ENCODE peak calls at places on chromosome X, in four cellular contexts. D, F, M and B are unnamed samples.

GRCh38 chrX:103157511-103158316 is 57.2 kb upstream of the BEX4 start:
- DNase-seq in D (no peak), F (no peak), M (peak), B (no peak)

GRCh38 chrX:97405031-97405685 is 521.5 kb downstream of the RPA4 start:
- DNase-seq in D (no peak), F (no peak), M (no peak), B (no peak)

GRCh38 chrX:136021903-136022302 is 36.7 kb downstream of the SLC9A6 start:
- DNase-seq in D (no peak), F (no peak), M (no peak), B (no peak)

GRCh38 chrX:123833387-123833786 is 26.5 kb upstream of the XIAP start:
- DNase-seq in D (no peak), F (peak), M (peak), B (no peak)

GRCh38 chrX:153967536-153968214 is 3.9 kb downstream of the HCFC1 start:
- DNase-seq in D (no peak), F (no peak), M (no peak), B (no peak)

GRCh38 chrX:124335598-124335997 is 3.1 kb downstream of the TEX13D start:
- DNase-seq in D (no peak), F (no peak), M (no peak), B (no peak)

GRCh38 chrX:123920065-123920785 is 41.3 kb upstream of the STAG2 start:
- DNase-seq in D (no peak), F (no peak), M (no peak), B (no peak)

GRCh38 chrX:54157561-54157960 is 25.5 kb downstream of the FAM120C start:
- DNase-seq in D (no peak), F (no peak), M (no peak), B (no peak)

GRCh38 chrX:7779644-7780043 is 63.3 kb upstream of the VCX start:
- DNase-seq in D (no peak), F (no peak), M (no peak), B (no peak)

GRCh38 chrX:123493857-123494256 is 239.0 kb downstream of the THOC2 start:
- DNase-seq in D (no peak), F (no peak), M (no peak), B (no peak)

GRCh38 chrX:274904-275475 is 6.2 kb upstream of the PLCXD1 start:
- DNase-seq in D (peak), F (no peak), M (no peak), B (peak)

GRCh38 chrX:150649096-150649870 is 43.9 kb upstream of the MTMR1 start:
- DNase-seq in D (no peak), F (peak), M (no peak), B (no peak)

GRCh38 chrX:139596068-139596467 is 65.5 kb downstream of the F9 start:
- DNase-seq in D (no peak), F (no peak), M (no peak), B (no peak)

GRCh38 chrX:139600105-139600504 is 69.6 kb downstream of the F9 start:
- DNase-seq in D (no peak), F (no peak), M (no peak), B (no peak)
- TF ChIP-seq CTCF in D (no peak), F (no peak), M (no peak), B (no peak)

DNA sequence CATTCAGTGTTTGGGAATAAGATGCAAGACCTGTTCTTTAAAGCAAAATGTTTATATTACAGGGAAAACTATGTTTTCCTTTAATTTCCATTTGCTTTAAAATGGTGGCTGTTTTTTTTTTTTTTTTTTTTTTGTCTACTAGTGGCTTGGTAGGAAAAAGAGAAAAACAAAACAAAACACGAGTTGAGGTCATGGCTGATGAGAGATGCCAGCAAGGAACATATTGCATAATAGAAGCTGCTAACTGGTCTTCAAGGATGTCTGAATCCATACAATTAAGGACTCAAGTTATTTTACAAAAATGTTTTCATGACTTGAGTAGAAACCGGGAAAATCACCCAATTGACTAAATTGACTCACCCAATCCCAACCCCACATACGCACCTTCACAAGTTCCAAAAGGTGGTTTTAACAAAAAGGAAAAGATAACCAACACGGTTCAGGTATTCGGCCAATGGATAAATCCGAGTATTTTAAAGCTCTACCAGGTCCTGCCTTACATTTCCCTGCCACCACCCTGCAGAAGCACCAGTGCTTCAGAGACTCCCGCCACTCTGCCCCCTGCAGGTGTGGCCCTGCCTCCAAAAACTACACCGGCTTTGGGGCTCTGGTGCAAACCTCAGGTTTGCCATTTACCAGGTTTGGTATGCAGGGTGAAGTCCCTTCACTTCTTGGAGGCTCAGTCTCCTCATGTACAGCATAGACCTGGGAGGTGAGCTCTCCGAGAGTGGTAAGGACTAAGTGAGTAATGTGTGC is 27.1 kb downstream of the PIR start:
- DNase-seq in D (no peak), F (no peak), M (no peak), B (no peak)
- TF ChIP-seq CTCF in D (no peak), F (no peak), M (no peak), B (no peak)

GRCh38 chrX:111047575-111047974 is 48.4 kb upstream of the PAK3 start:
- DNase-seq in D (no peak), F (no peak), M (no peak), B (no peak)
- TF ChIP-seq CTCF in D (no peak), F (no peak), M (no peak), B (no peak)

GRCh38 chrX:74925210-74926088 is at the start of gene NEXMIF:
- DNase-seq in D (no peak), F (peak), M (peak), B (peak)
- TF ChIP-seq CTCF in D (peak), F (no peak), M (no peak), B (no peak)

DNA sequence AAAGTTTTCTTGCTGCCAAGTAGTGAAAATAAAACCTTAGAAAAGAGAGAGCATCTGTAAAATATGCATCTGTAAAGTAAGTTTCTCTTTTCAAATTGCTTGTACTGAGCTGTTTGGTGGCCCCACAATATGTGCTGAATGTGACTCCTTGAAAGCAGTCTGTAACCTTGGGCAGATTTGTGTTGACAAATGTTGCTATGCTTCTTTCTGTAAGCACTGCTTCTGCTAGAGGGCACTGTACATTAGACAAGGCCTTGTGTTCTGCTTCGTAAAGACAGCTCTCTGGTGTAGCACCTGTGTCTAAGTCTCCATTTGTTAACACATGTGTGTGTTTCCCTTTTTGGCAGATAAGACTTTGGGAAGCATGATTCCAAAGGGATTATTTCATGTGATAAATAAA is 56.6 kb upstream of the NRK start:
- DNase-seq in D (no peak), F (no peak), M (no peak), B (no peak)
- TF ChIP-seq CTCF in D (no peak), F (no peak), M (no peak), B (no peak)